ENCODE peak calls at places on chromosomes 1 and 21, in nine cellular contexts. A is upper lobe of right lung; G is tibial artery; W is effector memory CD4-positive, alpha-beta T cell; K is mammary epithelial cell; R is heart left ventricle; E is psoas muscle; H is Panc1; L is testis. T is an unnamed sample.
A peak's percentile ranks its signal among the peaks of the same experiment; 100 is the strongest.

GRCh38 chr1:113860891-113861290 is 10.6 kb downstream of the PTPN22 start:
- DNase-seq in G (no peak), R (no peak), L (no peak), W (no peak), A (no peak), K (peak; percentile 38), E (no peak), H (no peak), T (no peak)

GRCh38 chr1:64962447-64962846 is 3.9 kb downstream of the JAK1 start:
- DNase-seq in R (no peak), L (no peak), K (peak; percentile 39), W (no peak), G (no peak), A (no peak), E (no peak), H (no peak), T (no peak)

GRCh38 chr1:222543817-222544216 is 4.1 kb downstream of the HHIPL2 start:
- DNase-seq in H (no peak), E (no peak), R (no peak), G (no peak), L (no peak), K (no peak), A (no peak), W (no peak), T (no peak)

GRCh38 chr1:6275826-6276764 is 15.2 kb upstream of the GPR153 start:
- DNase-seq in G (peak; percentile 47), L (peak; percentile 78), W (no peak), R (no peak), K (no peak), E (peak; percentile 86), A (no peak), H (no peak), T (peak; percentile 72)

GRCh38 chr1:1400576-1401456 is 1.7 kb upstream of the CCNL2 start:
- DNase-seq in W (no peak), L (no peak), A (no peak), E (no peak), R (no peak), H (no peak), K (no peak), G (no peak), T (no peak)

GRCh38 chr21:28752131-28752530 is 240.5 kb downstream of the LTN1 start:
- DNase-seq in A (no peak), K (no peak), L (no peak), W (no peak), R (no peak), E (no peak), G (no peak), H (no peak), T (no peak)

GRCh38 chr1:6459850-6460265 is 6.1 kb downstream of the TNFRSF25 start:
- DNase-seq in G (no peak), L (no peak), H (no peak), W (peak; percentile 66), A (no peak), E (no peak), K (no peak), R (no peak), T (no peak)

GRCh38 chr1:62180649-62181048 is 14.0 kb upstream of the L1TD1 start:
- DNase-seq in G (no peak), E (no peak), H (no peak), W (no peak), K (peak; percentile 9), A (peak; percentile 15), R (no peak), L (no peak), T (no peak)

GRCh38 chr1:51960262-51960661 is 30.2 kb downstream of the RAB3B start:
- DNase-seq in W (no peak), L (no peak), K (no peak), A (no peak), E (no peak), G (no peak), R (no peak), H (no peak), T (no peak)

GRCh38 chr1:198681831-198682756 is 43.3 kb downstream of the PTPRC start:
- DNase-seq in R (peak; percentile 55), E (peak; percentile 42), H (no peak), K (peak; percentile 94), W (peak; percentile 81), A (peak; percentile 67), L (peak; percentile 48), G (peak; percentile 58), T (no peak)

GRCh38 chr1:10835423-10836421 is 39.3 kb upstream of the CASZ1 start:
- DNase-seq in K (no peak), E (peak; percentile 82), L (no peak), A (peak; percentile 83), H (no peak), R (no peak), W (no peak), G (no peak), T (no peak)

GRCh38 chr1:6599141-6599975 is 3.3 kb downstream of the KLHL21 start:
- DNase-seq in W (peak; percentile 35), E (peak; percentile 75), R (no peak), G (no peak), K (peak; percentile 92), A (no peak), L (no peak), H (no peak), T (no peak)

GRCh38 chr1:97334454-97334853 is 586.4 kb downstream of the DPYD start:
- DNase-seq in W (no peak), G (no peak), E (no peak), L (no peak), R (no peak), A (no peak), K (peak; percentile 19), H (no peak), T (no peak)

GRCh38 chr1:230322967-230323547 is 103.1 kb downstream of the PGBD5 start:
- DNase-seq in W (no peak), L (no peak), E (no peak), R (no peak), G (no peak), A (no peak), H (no peak), K (no peak), T (no peak)

GRCh38 chr1:185731446-185731845 is 2.7 kb upstream of the HMCN1 start:
- DNase-seq in R (no peak), A (no peak), G (no peak), K (no peak), E (no peak), H (no peak), W (no peak), L (no peak), T (no peak)

GRCh38 chr1:185732941-185733340 is 1.2 kb upstream of the HMCN1 start:
- DNase-seq in A (no peak), W (no peak), G (no peak), E (no peak), L (no peak), R (no peak), K (no peak), H (no peak), T (no peak)

GRCh38 chr1:185733818-185734709 is at the start of gene HMCN1:
- DNase-seq in L (peak; percentile 71), K (peak; percentile 62), E (peak; percentile 82), H (no peak), G (peak; percentile 79), A (peak; percentile 78), R (peak; percentile 87), W (peak; percentile 1), T (peak; percentile 80)

GRCh38 chr1:185735667-185736105 is 1.5 kb downstream of the HMCN1 start:
- DNase-seq in G (no peak), R (no peak), A (no peak), H (no peak), W (no peak), K (no peak), L (no peak), E (no peak), T (no peak)

GRCh38 chr1:185734929-185735666 is 907 bp downstream of the HMCN1 start:
- DNase-seq in K (no peak), A (no peak), H (no peak), E (no peak), G (no peak), L (no peak), R (no peak), W (no peak), T (no peak)
- H3K27ac ChIP-seq in K (peak overlapping the region; percentile 53), A (peak overlapping the region; percentile 74), H (no peak overlapping the region), E (no peak overlapping the region), G (peak overlapping the region; percentile 73), L (no peak overlapping the region), R (peak overlapping the region; percentile 62), W (no peak overlapping the region), T (peak overlapping the region; percentile 79)

GRCh38 chr21:44086636-44087425 is 20.4 kb upstream of the PWP2 start:
- DNase-seq in E (no peak), L (peak; percentile 14), K (no peak), G (no peak), H (no peak), A (peak; percentile 59), W (no peak), R (no peak), T (no peak)

GRCh38 chr21:44088401-44088780 is 18.8 kb upstream of the PWP2 start:
- DNase-seq in H (no peak), A (peak; percentile 26), E (no peak), W (no peak), L (peak; percentile 6), R (no peak), K (no peak), G (no peak), T (no peak)

GRCh38 chr21:44090332-44090731 is 16.9 kb upstream of the PWP2 start:
- DNase-seq in E (no peak), A (peak; percentile 56), R (no peak), G (no peak), K (no peak), H (no peak), W (no peak), L (peak; percentile 11), T (no peak)

GRCh38 chr21:44087426-44088400 is 19.5 kb upstream of the PWP2 start:
- DNase-seq in H (no peak), E (no peak), W (no peak), A (peak; percentile 66), R (no peak), L (peak; percentile 19), K (no peak), G (no peak), T (no peak)

GRCh38 chr21:44089001-44089911 is 17.9 kb upstream of the PWP2 start:
- DNase-seq in A (peak; percentile 30), W (peak; percentile 36), R (no peak), L (peak; percentile 12), E (no peak), K (no peak), G (no peak), H (no peak), T (no peak)
- H3K36me3 ChIP-seq in A (peaks cover 88% of the 10 kb centered on the region), W (peaks cover 37% of the 10 kb centered on the region), R (peaks cover 19% of the 10 kb centered on the region), L (no peaks in the 10 kb centered on the region), E (peaks cover 99% of the 10 kb centered on the region), K (peaks cover 33% of the 10 kb centered on the region), G (peaks cover 100% of the 10 kb centered on the region), H (no peaks in the 10 kb centered on the region), T (peaks cover 76% of the 10 kb centered on the region)

DNA sequence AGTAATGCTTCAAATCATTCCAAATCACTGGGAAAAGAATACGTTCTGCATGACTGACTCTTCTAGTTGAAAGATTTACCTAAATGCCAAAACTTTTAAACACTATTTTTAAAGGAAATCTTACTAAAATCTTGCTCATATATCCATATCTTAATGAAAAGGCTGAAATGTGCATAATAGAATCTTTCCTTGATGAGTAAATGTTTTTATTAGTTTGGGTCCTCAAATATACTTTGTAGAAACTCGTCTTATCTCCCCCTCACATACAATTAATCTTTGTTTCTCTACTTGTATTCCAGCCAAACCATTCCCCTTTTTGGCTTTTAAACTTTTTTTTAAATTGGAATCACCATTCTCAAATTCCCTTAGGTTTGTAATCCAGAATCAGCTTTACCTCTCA is 110.2 kb downstream of the NTNG1 start:
- DNase-seq in A (no peak), L (no peak), H (no peak), R (no peak), E (no peak), W (no peak), K (no peak), G (no peak), T (no peak)
- H3K4me1 ChIP-seq in A (no peaks in the 10 kb centered on the region), L (no peaks in the 10 kb centered on the region), H (no peaks in the 10 kb centered on the region), R (no peaks in the 10 kb centered on the region), E (no peaks in the 10 kb centered on the region), W (no peaks in the 10 kb centered on the region), K (peaks cover 17% of the 10 kb centered on the region), G (no peaks in the 10 kb centered on the region), T (no peaks in the 10 kb centered on the region)

GRCh38 chr1:246805135-246805716 is 81.0 kb downstream of the SCCPDH start:
- DNase-seq in W (no peak), L (no peak), R (no peak), K (no peak), G (no peak), H (no peak), A (no peak), E (no peak), T (no peak)
- H3K27ac ChIP-seq in W (no peak overlapping the region), L (no peak overlapping the region), R (no peak overlapping the region), K (no peak overlapping the region), G (no peak overlapping the region), H (no peak overlapping the region), A (no peak overlapping the region), E (no peak overlapping the region), T (no peak overlapping the region)

T was measured in left ventricle myocardium inferior.